ENCODE peak calls at places on chromosome 22, in five cellular contexts. S is HEK293T, C is SK-N-SH, J is K562, V is HepG2. P is an unnamed sample.
A peak's percentile ranks its signal among the peaks of the same experiment; 100 is the strongest.

GRCh38 chr22:30887861-30888260 is 80.7 kb downstream of the MORC2 start:
- DNase-seq in S (no peak), C (peak; percentile 16), J (no peak), V (no peak), P (no peak)

GRCh38 chr22:42509548-42509947 is 10.0 kb downstream of the RRP7A start:
- DNase-seq in S (no peak), C (no peak), J (no peak), V (no peak), P (no peak)

GRCh38 chr22:45226681-45227186 is 14.0 kb downstream of the KIAA0930 start:
- DNase-seq in S (no peak), C (no peak), J (no peak), V (no peak), P (no peak)

GRCh38 chr22:35124674-35125219 is 58.8 kb downstream of the ISX start:
- DNase-seq in S (no peak), C (no peak), J (no peak), V (no peak), P (no peak)

GRCh38 chr22:19767427-19768380 is 7.1 kb downstream of the TBX1 start:
- DNase-seq in S (no peak), C (no peak), J (peak; percentile 82), V (peak; percentile 47), P (no peak)

GRCh38 chr22:16838073-16838472 is 12.9 kb upstream of the XKR3 start:
- DNase-seq in S (no peak), C (no peak), J (no peak), V (no peak), P (no peak)

GRCh38 chr22:41401781-41402648 is 20.3 kb downstream of the TEF start:
- DNase-seq in S (no peak), C (peak; percentile 81), J (no peak), V (peak; percentile 70), P (no peak)

GRCh38 chr22:26377170-26377825 is 51.8 kb upstream of the ASPHD2 start:
- DNase-seq in S (peak; percentile 44), C (no peak), J (no peak), V (no peak), P (no peak)

GRCh38 chr22:21682385-21683175 is 16.8 kb downstream of the PPIL2 start:
- DNase-seq in S (no peak), C (no peak), J (peak; percentile 52), V (no peak), P (no peak)

GRCh38 chr22:19331474-19331873 is 40.0 kb upstream of the CLTCL1 start:
- DNase-seq in S (no peak), C (no peak), J (peak; percentile 39), V (no peak), P (no peak)

GRCh38 chr22:46580940-46581579 is 39.1 kb upstream of the GRAMD4 start:
- DNase-seq in S (no peak), C (no peak), J (no peak), V (no peak), P (no peak)

GRCh38 chr22:21984793-21985192 is 2.2 kb upstream of the TOP3B start:
- DNase-seq in S (peak; percentile 67), C (no peak), J (peak; percentile 88), V (no peak), P (no peak)

GRCh38 chr22:36236338-36237319 is 2.7 kb downstream of the APOL2 start:
- DNase-seq in S (no peak), C (no peak), J (no peak), V (no peak), P (no peak)

GRCh38 chr22:45284705-45285305 is at the start of gene UPK3A:
- DNase-seq in S (no peak), C (peak; percentile 77), J (peak; percentile 20), V (no peak), P (no peak)

GRCh38 chr22:45688606-45689080 is 17.0 kb downstream of the ATXN10 start:
- DNase-seq in S (no peak), C (peak; percentile 23), J (no peak), V (no peak), P (no peak)

GRCh38 chr22:28072066-28072465 is 153.0 kb upstream of the PITPNB start:
- DNase-seq in S (no peak), C (no peak), J (no peak), V (no peak), P (no peak)

GRCh38 chr22:48607901-48608650 is 1219.6 kb downstream of the BRD1 start:
- DNase-seq in S (no peak), C (no peak), J (no peak), V (no peak), P (no peak)
- TF ChIP-seq FOXM1 in S (no peak), C (no peak), J (no peak), V (no peak), P (no peak)

DNA sequence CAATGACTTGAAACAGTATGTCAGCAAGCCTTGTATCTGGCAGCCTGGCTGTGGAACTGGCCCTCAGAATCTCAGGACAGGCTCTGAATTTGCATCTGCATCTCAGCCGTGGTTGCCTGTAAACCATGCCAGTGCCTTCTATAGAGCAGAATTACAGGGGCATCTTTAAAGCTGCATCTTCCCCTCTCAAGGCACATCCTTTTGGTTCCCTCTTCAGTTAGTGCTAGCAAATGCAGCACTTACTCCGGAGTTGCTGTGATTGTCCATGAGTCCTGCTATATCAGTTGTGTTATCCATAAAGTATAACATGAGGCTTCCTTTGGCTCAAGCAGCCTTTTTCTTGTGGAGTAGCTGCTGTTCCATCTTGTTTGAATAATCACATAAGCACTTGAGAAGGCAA is 53.9 kb upstream of the PARVG start:
- DNase-seq in S (no peak), C (no peak), J (no peak), V (no peak), P (no peak)
- TF ChIP-seq FOXM1 in S (no peak), C (no peak), J (no peak), V (no peak), P (no peak)

GRCh38 chr22:48079505-48080295 is 1317.2 kb downstream of the TBC1D22A start:
- DNase-seq in S (no peak), C (no peak), J (no peak), V (no peak), P (no peak)
- TF ChIP-seq FOXM1 in S (no peak), C (no peak), J (no peak), V (no peak), P (no peak)

GRCh38 chr22:39524753-39525657 is 4.6 kb downstream of the ATF4 start:
- DNase-seq in S (no peak), C (no peak), J (no peak), V (no peak), P (no peak)

GRCh38 chr22:39520054-39520873 is at the start of gene ATF4:
- DNase-seq in S (peak; percentile 96), C (peak; percentile 91), J (peak; percentile 88), V (peak; percentile 98), P (peak; percentile 93)

GRCh38 chr22:39520874-39521857 is 804 bp downstream of the ATF4 start:
- DNase-seq in S (peak; percentile 58), C (peak; percentile 67), J (peak; percentile 71), V (no peak), P (no peak)

GRCh38 chr22:39524089-39524752 is 3.9 kb downstream of the ATF4 start:
- DNase-seq in S (no peak), C (no peak), J (no peak), V (no peak), P (no peak)

GRCh38 chr22:39522567-39523300 is 2.4 kb downstream of the ATF4 start:
- DNase-seq in S (no peak), C (peak; percentile 19), J (no peak), V (no peak), P (no peak)
- TF ChIP-seq FOXM1 in S (no peak), C (no peak), J (no peak), V (no peak), P (no peak)

GRCh38 chr22:29218758-29219408 is 13.2 kb downstream of the EMID1 start:
- DNase-seq in S (no peak), C (peak; percentile 26), J (no peak), V (no peak), P (no peak)
- TF ChIP-seq FOXM1 in S (no peak), C (no peak), J (no peak), V (no peak), P (no peak)

GRCh38 chr22:37521236-37521739 is 2.1 kb upstream of the CARD10 start:
- DNase-seq in S (no peak), C (no peak), J (no peak), V (peak; percentile 79), P (no peak)

GRCh38 chr22:37525746-37526350 is 6.6 kb upstream of the CARD10 start:
- DNase-seq in S (no peak), C (peak; percentile 11), J (no peak), V (no peak), P (no peak)

GRCh38 chr22:37526376-37526775 is 7.2 kb upstream of the CARD10 start:
- DNase-seq in S (no peak), C (no peak), J (no peak), V (no peak), P (no peak)

GRCh38 chr22:37520754-37521153 is 1.5 kb upstream of the CARD10 start:
- DNase-seq in S (no peak), C (no peak), J (peak; percentile 56), V (no peak), P (no peak)

DNA sequence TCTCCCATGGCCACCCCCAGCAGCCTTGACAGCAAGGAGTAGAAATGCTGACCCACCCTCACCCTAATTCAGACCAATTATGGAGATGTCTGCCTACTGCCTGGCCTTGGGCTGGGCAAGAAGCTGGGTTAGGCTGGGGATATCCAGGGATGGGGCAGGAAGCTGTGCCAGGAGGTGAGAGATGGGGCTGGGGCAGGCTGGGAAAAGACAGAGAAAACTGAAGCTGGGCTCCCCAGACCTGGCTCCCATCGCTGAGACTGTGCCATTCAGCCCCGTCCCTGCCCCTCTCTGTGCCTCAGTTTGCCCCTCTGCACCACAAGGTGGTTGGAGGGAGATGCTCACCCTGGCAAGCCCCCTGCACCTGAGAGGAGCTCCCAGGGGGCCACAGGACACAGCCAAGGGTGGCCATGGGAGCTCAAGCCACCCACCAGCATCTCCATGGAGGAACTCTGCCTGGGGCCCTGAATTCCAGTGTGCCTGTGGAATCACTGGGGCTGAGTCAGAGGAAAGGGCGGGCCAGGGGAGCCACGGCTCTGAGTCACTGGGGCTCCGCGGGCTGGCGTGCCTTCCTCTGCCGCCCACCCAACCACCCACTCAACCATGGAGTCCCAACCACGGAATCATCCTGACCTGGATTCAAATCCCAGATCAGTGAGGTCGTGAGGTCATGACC is 6.0 kb upstream of the CARD10 start:
- DNase-seq in S (no peak), C (peak; percentile 37), J (no peak), V (no peak), P (no peak)
- TF ChIP-seq FOXM1 in S (no peak), C (no peak), J (no peak), V (no peak), P (no peak)

GRCh38 chr22:29824677-29825076 is 13.4 kb downstream of the ASCC2 start:
- DNase-seq in S (no peak), C (no peak), J (no peak), V (no peak), P (no peak)

GRCh38 chr22:29827091-29827490 is 11.0 kb downstream of the ASCC2 start:
- DNase-seq in S (no peak), C (no peak), J (no peak), V (no peak), P (no peak)

GRCh38 chr22:29821790-29822130 is 16.3 kb downstream of the ASCC2 start:
- DNase-seq in S (no peak), C (no peak), J (no peak), V (peak; percentile 21), P (no peak)

GRCh38 chr22:29820941-29821789 is 16.9 kb downstream of the ASCC2 start:
- DNase-seq in S (no peak), C (peak; percentile 68), J (peak; percentile 69), V (peak; percentile 86), P (peak; percentile 82)

GRCh38 chr22:29825578-29825977 is 12.5 kb downstream of the ASCC2 start:
- DNase-seq in S (no peak), C (no peak), J (no peak), V (no peak), P (no peak)
- TF ChIP-seq FOXM1 in S (no peak), C (no peak), J (no peak), V (no peak), P (no peak)